ENCODE peak calls at places on chromosomes 12 and 14, in eight cellular contexts. One of them, this sample, is unnamed.

GRCh38 chr14:103129301-103130016 is 6.2 kb downstream of the TNFAIP2 start:
- DNase-seq in stimulated activated naive B cell treated with anti-CD40 and anti-IgM and Interleukin-4, amounts not matched to agents 10 μg/mL and 1 μg/mL and 100 μg/mL, for 72 hours: no peak
- DNase-seq in hepatic stellate cell: no peak
- DNase-seq in left kidney: peak; percentile 57
- DNase-seq in globus pallidus: no peak
- DNase-seq in NCI-H2081 treated with DMSO at 0.1 percent for 48 hours: no peak
- DNase-seq in endodermal cell: no peak
- DNase-seq in Right ventricle myocardium superior: no peak
- DNase-seq in this sample: no peak

GRCh38 chr14:65972891-65973290 is 513.3 kb upstream of the CCDC196 start:
- DNase-seq in left kidney: no peak
- DNase-seq in stimulated activated naive B cell treated with anti-CD40 and anti-IgM and Interleukin-4, amounts not matched to agents 10 μg/mL and 1 μg/mL and 100 μg/mL, for 72 hours: no peak
- DNase-seq in NCI-H2081 treated with DMSO at 0.1 percent for 48 hours: no peak
- DNase-seq in endodermal cell: no peak
- DNase-seq in Right ventricle myocardium superior: no peak
- DNase-seq in globus pallidus: no peak
- DNase-seq in hepatic stellate cell: peak; percentile 11
- DNase-seq in this sample: no peak

GRCh38 chr14:36773558-36773957 is 111.9 kb downstream of the PAX9 start:
- DNase-seq in globus pallidus: no peak
- DNase-seq in Right ventricle myocardium superior: no peak
- DNase-seq in NCI-H2081 treated with DMSO at 0.1 percent for 48 hours: no peak
- DNase-seq in left kidney: no peak
- DNase-seq in stimulated activated naive B cell treated with anti-CD40 and anti-IgM and Interleukin-4, amounts not matched to agents 10 μg/mL and 1 μg/mL and 100 μg/mL, for 72 hours: no peak
- DNase-seq in endodermal cell: no peak
- DNase-seq in hepatic stellate cell: no peak
- DNase-seq in this sample: no peak

GRCh38 chr12:132788375-132789098 is 26.9 kb upstream of the ANKLE2 start:
- DNase-seq in endodermal cell: peak; percentile 76
- DNase-seq in stimulated activated naive B cell treated with anti-CD40 and anti-IgM and Interleukin-4, amounts not matched to agents 10 μg/mL and 1 μg/mL and 100 μg/mL, for 72 hours: no peak
- DNase-seq in globus pallidus: no peak
- DNase-seq in left kidney: no peak
- DNase-seq in hepatic stellate cell: peak; percentile 45
- DNase-seq in Right ventricle myocardium superior: no peak
- DNase-seq in NCI-H2081 treated with DMSO at 0.1 percent for 48 hours: no peak
- DNase-seq in this sample: peak; percentile 44

GRCh38 chr12:10722502-10722904 is 620 bp downstream of the YBX3 start:
- DNase-seq in Right ventricle myocardium superior: peak; percentile 67
- DNase-seq in endodermal cell: peak; percentile 87
- DNase-seq in left kidney: peak; percentile 72
- DNase-seq in stimulated activated naive B cell treated with anti-CD40 and anti-IgM and Interleukin-4, amounts not matched to agents 10 μg/mL and 1 μg/mL and 100 μg/mL, for 72 hours: peak; percentile 58
- DNase-seq in hepatic stellate cell: peak; percentile 63
- DNase-seq in globus pallidus: peak; percentile 26
- DNase-seq in NCI-H2081 treated with DMSO at 0.1 percent for 48 hours: no peak
- DNase-seq in this sample: peak; percentile 28

GRCh38 chr14:69876848-69877306 is 2.3 kb upstream of the SMOC1 start:
- DNase-seq in endodermal cell: no peak
- DNase-seq in Right ventricle myocardium superior: peak; percentile 39
- DNase-seq in stimulated activated naive B cell treated with anti-CD40 and anti-IgM and Interleukin-4, amounts not matched to agents 10 μg/mL and 1 μg/mL and 100 μg/mL, for 72 hours: no peak
- DNase-seq in globus pallidus: no peak
- DNase-seq in NCI-H2081 treated with DMSO at 0.1 percent for 48 hours: no peak
- DNase-seq in hepatic stellate cell: no peak
- DNase-seq in left kidney: no peak
- DNase-seq in this sample: no peak

GRCh38 chr14:20400965-20401593 is 12.2 kb downstream of the TEP1 start:
- DNase-seq in Right ventricle myocardium superior: no peak
- DNase-seq in endodermal cell: no peak
- DNase-seq in globus pallidus: no peak
- DNase-seq in left kidney: no peak
- DNase-seq in NCI-H2081 treated with DMSO at 0.1 percent for 48 hours: no peak
- DNase-seq in stimulated activated naive B cell treated with anti-CD40 and anti-IgM and Interleukin-4, amounts not matched to agents 10 μg/mL and 1 μg/mL and 100 μg/mL, for 72 hours: no peak
- DNase-seq in hepatic stellate cell: no peak
- DNase-seq in this sample: no peak

GRCh38 chr14:76768201-76768656 is 7.0 kb downstream of the VASH1 start:
- DNase-seq in endodermal cell: peak; percentile 75
- DNase-seq in globus pallidus: peak; percentile 79
- DNase-seq in stimulated activated naive B cell treated with anti-CD40 and anti-IgM and Interleukin-4, amounts not matched to agents 10 μg/mL and 1 μg/mL and 100 μg/mL, for 72 hours: peak; percentile 73
- DNase-seq in left kidney: peak; percentile 71
- DNase-seq in hepatic stellate cell: no peak
- DNase-seq in NCI-H2081 treated with DMSO at 0.1 percent for 48 hours: no peak
- DNase-seq in Right ventricle myocardium superior: peak; percentile 79
- DNase-seq in this sample: no peak

GRCh38 chr12:72264548-72265175 is 7.5 kb upstream of the TRHDE start:
- DNase-seq in left kidney: peak; percentile 51
- DNase-seq in globus pallidus: no peak
- DNase-seq in endodermal cell: no peak
- DNase-seq in hepatic stellate cell: no peak
- DNase-seq in Right ventricle myocardium superior: no peak
- DNase-seq in NCI-H2081 treated with DMSO at 0.1 percent for 48 hours: no peak
- DNase-seq in stimulated activated naive B cell treated with anti-CD40 and anti-IgM and Interleukin-4, amounts not matched to agents 10 μg/mL and 1 μg/mL and 100 μg/mL, for 72 hours: no peak
- DNase-seq in this sample: no peak

GRCh38 chr12:71178162-71178561 is 20.4 kb upstream of the TSPAN8 start:
- DNase-seq in NCI-H2081 treated with DMSO at 0.1 percent for 48 hours: no peak
- DNase-seq in left kidney: no peak
- DNase-seq in endodermal cell: no peak
- DNase-seq in globus pallidus: no peak
- DNase-seq in hepatic stellate cell: no peak
- DNase-seq in stimulated activated naive B cell treated with anti-CD40 and anti-IgM and Interleukin-4, amounts not matched to agents 10 μg/mL and 1 μg/mL and 100 μg/mL, for 72 hours: no peak
- DNase-seq in Right ventricle myocardium superior: no peak
- DNase-seq in this sample: no peak

GRCh38 chr14:43651896-43652295 is 855.2 kb downstream of the FSCB start:
- DNase-seq in NCI-H2081 treated with DMSO at 0.1 percent for 48 hours: no peak
- DNase-seq in Right ventricle myocardium superior: no peak
- DNase-seq in left kidney: no peak
- DNase-seq in globus pallidus: no peak
- DNase-seq in hepatic stellate cell: no peak
- DNase-seq in stimulated activated naive B cell treated with anti-CD40 and anti-IgM and Interleukin-4, amounts not matched to agents 10 μg/mL and 1 μg/mL and 100 μg/mL, for 72 hours: no peak
- DNase-seq in endodermal cell: no peak
- DNase-seq in this sample: no peak